ENCODE peak calls at places on chromosomes 16 and 17, in six cellular contexts. Z, I, F, Y, G and R are unnamed samples.

GRCh38 chr17:43316522-43317142 is 82.2 kb upstream of the ARL4D start:
- DNase-seq in Z (no peak), I (no peak), F (no peak), Y (peak), G (no peak), R (no peak)

GRCh38 chr17:39205112-39205526 is 5.0 kb downstream of the RPL19 start:
- DNase-seq in Z (no peak), I (no peak), F (no peak), Y (no peak), G (no peak), R (no peak)

GRCh38 chr16:56303880-56304279 is 112.6 kb downstream of the GNAO1 start:
- DNase-seq in Z (no peak), I (no peak), F (no peak), Y (no peak), G (no peak), R (no peak)

GRCh38 chr16:84194470-84195200 is 3.7 kb downstream of the ADAD2 start:
- DNase-seq in Z (no peak), I (no peak), F (no peak), Y (peak), G (no peak), R (peak)

GRCh38 chr16:85709766-85710423 is 21.1 kb upstream of the GINS2 start:
- DNase-seq in Z (no peak), I (no peak), F (no peak), Y (peak), G (peak), R (no peak)

GRCh38 chr17:7538050-7538449 is 10.8 kb upstream of the TNFSF12 start:
- DNase-seq in Z (no peak), I (no peak), F (no peak), Y (no peak), G (no peak), R (no peak)

GRCh38 chr17:22510504-22510903 is 818.2 kb downstream of the KCNJ18 start:
- DNase-seq in Z (no peak), I (no peak), F (no peak), Y (no peak), G (no peak), R (no peak)

GRCh38 chr17:59074494-59074893 is 32.2 kb downstream of the TRIM37 start:
- DNase-seq in Z (peak), I (peak), F (no peak), Y (no peak), G (no peak), R (no peak)

GRCh38 chr16:3980311-3981111 is 100.0 kb upstream of the CREBBP start:
- DNase-seq in Z (peak), I (no peak), F (no peak), Y (no peak), G (no peak), R (no peak)

GRCh38 chr17:48892940-48893645 is 506 bp downstream of the ATP5MC1 start:
- DNase-seq in Z (no peak), I (no peak), F (no peak), Y (peak), G (peak), R (peak)

GRCh38 chr17:51848451-51848850 is 310.1 kb downstream of the CA10 start:
- DNase-seq in Z (peak), I (no peak), F (no peak), Y (no peak), G (no peak), R (no peak)

GRCh38 chr17:15399443-15399842 is 58.0 kb upstream of the TEKT3 start:
- DNase-seq in Z (no peak), I (no peak), F (no peak), Y (no peak), G (no peak), R (no peak)

GRCh38 chr17:47276868-47277267 is 23.2 kb downstream of the ITGB3 start:
- DNase-seq in Z (peak), I (no peak), F (no peak), Y (peak), G (no peak), R (peak)

GRCh38 chr17:51683291-51683690 is 422.9 kb downstream of the UTP18 start:
- DNase-seq in Z (no peak), I (no peak), F (no peak), Y (no peak), G (no peak), R (no peak)

GRCh38 chr16:84471316-84471715 is 33.1 kb downstream of the MEAK7 start:
- DNase-seq in Z (no peak), I (no peak), F (no peak), Y (no peak), G (no peak), R (no peak)

GRCh38 chr17:61427567-61427966 is 24.7 kb upstream of the TBX4 start:
- DNase-seq in Z (no peak), I (no peak), F (no peak), Y (no peak), G (no peak), R (no peak)

GRCh38 chr16:17556276-17557052 is 85.7 kb upstream of the XYLT1 start:
- DNase-seq in Z (peak), I (peak), F (no peak), Y (peak), G (no peak), R (no peak)

GRCh38 chr16:85088570-85089214 is 23.6 kb downstream of the CIBAR2 start:
- DNase-seq in Z (no peak), I (no peak), F (no peak), Y (peak), G (no peak), R (no peak)

GRCh38 chr17:28549274-28550132 is 2.9 kb downstream of the UNC119 start:
- DNase-seq in Z (no peak), I (no peak), F (no peak), Y (no peak), G (no peak), R (peak)

GRCh38 chr16:7334801-7335560 is 2.3 kb downstream of the RBFOX1 start:
- DNase-seq in Z (no peak), I (no peak), F (no peak), Y (no peak), G (no peak), R (no peak)

GRCh38 chr16:54847207-54847606 is 83.5 kb upstream of the IRX5 start:
- DNase-seq in Z (peak), I (peak), F (no peak), Y (no peak), G (no peak), R (no peak)